ENCODE peak calls at places on chromosomes 5 and 9, in nine cellular contexts. U is cardiac muscle cell, R is body of pancreas, B is IMR-90, Y is fibroblast of mammary gland, E is cardiac fibroblast, G is brain microvascular endothelial cell, X is NB4, H is mucosa of descending colon. P is an unnamed sample.

GRCh38 chr9:86550411-86550810 is 196.2 kb upstream of the TUT7 start:
- DNase-seq in H (no peak), X (no peak), R (no peak), U (no peak), E (peak), B (no peak), G (no peak), Y (peak), P (peak)

GRCh38 chr9:976805-977360 is 428 bp downstream of the DMRT3 start:
- DNase-seq in B (no peak), E (no peak), U (no peak), X (no peak), Y (no peak), G (no peak), R (no peak), H (no peak), P (no peak)

GRCh38 chr5:108094808-108095207 is 287.1 kb downstream of the FBXL17 start:
- DNase-seq in E (no peak), U (no peak), H (no peak), Y (no peak), B (no peak), G (no peak), X (no peak), R (no peak), P (no peak)

GRCh38 chr5:136769900-136770684 is 404.7 kb upstream of the TRPC7 start:
- DNase-seq in X (peak), G (peak), R (peak), U (peak), H (peak), B (peak), E (peak), Y (peak), P (peak)

GRCh38 chr9:3241290-3241689 is 284.5 kb downstream of the RFX3 start:
- DNase-seq in E (no peak), X (no peak), H (no peak), B (no peak), R (no peak), U (peak), Y (peak), G (peak), P (no peak)

GRCh38 chr5:125286266-125286665 is 539.8 kb upstream of the ZNF608 start:
- DNase-seq in Y (no peak), U (no peak), H (no peak), E (no peak), G (no peak), R (no peak), B (no peak), X (no peak), P (no peak)

GRCh38 chr9:34010979-34011378 is 37.7 kb downstream of the UBAP2 start:
- DNase-seq in Y (peak), E (peak), G (no peak), R (no peak), X (peak), B (no peak), U (peak), H (no peak), P (no peak)

GRCh38 chr5:142233083-142234032 is 91.5 kb downstream of the SPRY4 start:
- DNase-seq in U (no peak), Y (no peak), R (no peak), G (no peak), E (no peak), B (no peak), X (no peak), H (no peak), P (no peak)

GRCh38 chr9:100477221-100477620 is 4.3 kb downstream of the TMEFF1 start:
- DNase-seq in R (no peak), U (no peak), B (no peak), Y (no peak), G (no peak), H (no peak), X (no peak), E (no peak), P (peak)

GRCh38 chr9:129964901-129965734 is 77.9 kb downstream of the FNBP1 start:
- DNase-seq in U (no peak), E (peak), B (peak), X (no peak), R (no peak), G (peak), H (no peak), Y (peak), P (peak)

GRCh38 chr5:135398160-135398854 is 724 bp downstream of the MACROH2A1 start:
- DNase-seq in R (peak), Y (no peak), G (no peak), U (peak), B (no peak), E (peak), X (peak), H (peak), P (peak)

GRCh38 chr9:134730011-134730760 is 88.6 kb downstream of the COL5A1 start:
- DNase-seq in H (no peak), R (no peak), X (no peak), E (peak), Y (peak), G (no peak), U (no peak), B (no peak), P (peak)

GRCh38 chr9:112581469-112582176 is 95.0 kb downstream of the KIAA1958 start:
- DNase-seq in X (no peak), H (no peak), R (no peak), U (no peak), G (no peak), B (no peak), E (no peak), Y (no peak), P (no peak)

GRCh38 chr9:127570533-127571111 is 41.5 kb upstream of the STXBP1 start:
- DNase-seq in B (no peak), R (no peak), H (no peak), Y (no peak), G (no peak), X (no peak), E (no peak), U (no peak), P (no peak)

GRCh38 chr9:426264-426663 is 211.6 kb downstream of the DOCK8 start:
- DNase-seq in X (no peak), U (no peak), E (no peak), B (no peak), R (no peak), H (no peak), G (no peak), Y (no peak), P (no peak)

GRCh38 chr9:14322211-14323082 is 8.5 kb upstream of the NFIB start:
- DNase-seq in Y (peak), E (peak), G (peak), B (peak), U (peak), R (peak), X (peak), H (peak), P (peak)

GRCh38 chr9:28942941-28943340 is 1369.7 kb upstream of the C9orf72 start:
- DNase-seq in B (no peak), E (no peak), G (no peak), X (no peak), H (no peak), U (no peak), Y (no peak), R (no peak), P (no peak)

GRCh38 chr5:88660947-88661869 is 221.8 kb downstream of the MEF2C start:
- DNase-seq in R (no peak), X (peak), E (peak), U (peak), Y (peak), H (peak), G (peak), B (peak), P (peak)

GRCh38 chr9:134029248-134030226 is 4.3 kb downstream of the BRD3OS start:
- DNase-seq in Y (no peak), G (no peak), E (no peak), X (no peak), H (peak), U (no peak), B (no peak), R (no peak), P (no peak)

GRCh38 chr5:153902026-153902425 is 136.7 kb downstream of the FAM114A2 start:
- DNase-seq in H (no peak), U (no peak), G (no peak), R (no peak), B (no peak), Y (peak), X (no peak), E (peak), P (peak)

GRCh38 chr5:78327761-78328510 is 32.5 kb upstream of the SCAMP1 start:
- DNase-seq in E (no peak), U (no peak), H (no peak), Y (no peak), G (no peak), B (no peak), X (no peak), R (peak), P (no peak)

GRCh38 chr9:133994359-133995011 is 2.4 kb upstream of the VAV2 start:
- DNase-seq in H (peak), R (peak), E (peak), B (peak), X (peak), Y (peak), G (peak), U (peak), P (peak)

GRCh38 chr5:107773479-107773878 is 102.7 kb upstream of the EFNA5 start:
- DNase-seq in G (no peak), Y (no peak), R (no peak), E (no peak), U (no peak), B (no peak), H (no peak), X (no peak), P (no peak)

GRCh38 chr5:135600971-135601381 is 22.2 kb upstream of the CXCL14 start:
- DNase-seq in G (no peak), E (no peak), R (no peak), H (no peak), U (no peak), Y (no peak), B (no peak), X (peak), P (no peak)

GRCh38 chr9:32128546-32128945 is 255.9 kb upstream of the ACO1 start:
- DNase-seq in B (no peak), G (no peak), U (peak), E (no peak), Y (no peak), H (no peak), X (no peak), R (no peak), P (no peak)

GRCh38 chr5:158435161-158435616 is 576.2 kb upstream of the CLINT1 start:
- DNase-seq in X (peak), Y (no peak), R (no peak), B (no peak), U (no peak), G (peak), H (no peak), E (no peak), P (peak)
- H3K4me3 ChIP-seq in X (peak), Y (no peak), R (no peak), B (no peak), U (no peak), G (no peak), H (no peak), E (no peak), P (no peak)

DNA sequence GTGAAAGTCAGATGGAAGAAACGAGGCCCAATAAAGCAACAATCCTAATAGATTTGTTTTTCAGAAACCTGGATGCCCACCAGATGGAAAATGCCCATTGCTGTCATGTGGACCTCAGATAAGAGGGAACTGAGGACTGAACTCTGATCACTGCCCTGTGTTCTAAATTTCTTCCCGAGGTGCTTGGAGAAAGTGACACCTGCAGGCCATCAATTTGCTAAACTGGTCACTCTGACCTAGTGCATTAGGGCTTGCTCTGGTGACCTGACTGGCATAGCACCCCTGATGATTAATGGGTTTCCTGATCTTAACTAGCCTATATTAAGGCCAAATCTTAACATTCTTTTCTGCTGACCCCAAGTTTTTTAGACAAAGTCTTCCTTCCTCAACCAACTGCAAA is 32.4 kb upstream of the VDAC1 start:
- DNase-seq in H (no peak), E (no peak), U (no peak), B (no peak), Y (no peak), R (no peak), G (no peak), X (no peak), P (no peak)
- TF ChIP-seq CTCF in H (no peak), E (no peak), U (no peak), B (no peak), Y (no peak), R (no peak), G (no peak), X (no peak), P (no peak)

GRCh38 chr5:132813599-132814440 is 718 bp downstream of the SOWAHA start:
- DNase-seq in R (peak), X (peak), G (no peak), B (no peak), Y (no peak), U (peak), H (no peak), E (peak), P (no peak)
- H3K4me3 ChIP-seq in R (no peak), X (no peak), G (peak), B (peak), Y (no peak), U (peak), H (peak), E (no peak), P (no peak)

GRCh38 chr9:9003184-9003583 is 1203.6 kb upstream of the DMAC1 start:
- DNase-seq in H (no peak), U (peak), R (no peak), E (peak), B (no peak), Y (peak), X (peak), G (peak), P (no peak)
- TF ChIP-seq CTCF in H (no peak), U (no peak), R (no peak), E (no peak), B (no peak), Y (peak), X (no peak), G (peak), P (no peak)

DNA sequence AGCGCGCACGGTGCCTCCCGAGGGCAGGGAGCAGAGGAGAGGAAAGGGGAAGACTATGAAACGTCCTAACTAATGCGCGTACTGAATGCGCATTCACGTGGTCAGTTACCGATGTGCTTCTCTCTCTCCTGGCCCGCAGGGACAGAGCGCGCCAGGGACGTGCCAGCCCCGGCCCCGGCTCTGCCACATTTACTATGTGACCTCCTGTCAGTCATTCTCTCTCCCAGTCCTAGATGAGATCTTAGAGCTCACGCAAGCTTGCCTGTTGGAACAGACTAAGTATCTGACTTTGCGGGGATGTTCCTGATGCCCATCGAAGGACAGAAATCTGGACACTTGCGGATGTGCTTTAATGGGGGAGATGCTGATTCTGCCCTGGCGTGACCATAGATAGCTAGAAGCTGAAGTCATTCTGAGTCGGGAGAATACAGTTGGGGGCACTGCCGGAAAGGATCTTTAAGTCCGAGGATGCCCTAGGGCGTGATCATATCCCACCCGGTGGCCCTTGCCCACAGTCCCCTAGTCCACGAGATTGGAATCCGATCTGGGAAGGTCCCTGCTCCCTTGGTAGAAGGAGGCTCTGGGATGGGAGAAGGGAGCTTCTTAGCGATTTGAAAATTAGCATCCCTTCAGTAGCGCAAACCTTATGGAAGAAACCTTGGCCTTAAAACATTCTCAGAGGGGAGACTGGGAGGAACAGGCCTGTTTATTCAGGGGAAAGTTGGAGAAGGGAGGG is 5.8 kb upstream of the EBF1 start:
- DNase-seq in E (no peak), B (no peak), H (peak), U (no peak), G (no peak), R (no peak), Y (no peak), X (peak), P (no peak)
- H3K4me3 ChIP-seq in E (no peak), B (no peak), H (no peak), U (no peak), G (no peak), R (no peak), Y (no peak), X (no peak), P (no peak)

GRCh38 chr9:81609782-81610738 is 79.3 kb downstream of the TLE1 start:
- DNase-seq in H (no peak), E (peak), U (peak), B (peak), G (peak), X (peak), R (no peak), Y (no peak), P (peak)
- TF ChIP-seq CTCF in H (no peak), E (no peak), U (no peak), B (no peak), G (no peak), X (no peak), R (no peak), Y (no peak), P (no peak)